ENCODE peak calls at places on chromosome 14, in five cellular contexts. One of them, this sample, is unnamed.

GRCh38 chr14:48693793-48694192 is 892.4 kb downstream of the RPS29 start:
- DNase-seq in CD8-positive, alpha-beta T cell: no peak
- DNase-seq in astrocyte of the spinal cord: no peak
- DNase-seq in Caco-2: no peak
- DNase-seq in AG04450: no peak
- DNase-seq in this sample: no peak

GRCh38 chr14:91911474-91912032 is 35.9 kb downstream of the FBLN5 start:
- DNase-seq in CD8-positive, alpha-beta T cell: no peak
- DNase-seq in astrocyte of the spinal cord: peak; percentile 49
- DNase-seq in Caco-2: peak; percentile 43
- DNase-seq in AG04450: no peak
- DNase-seq in this sample: peak; percentile 70

GRCh38 chr14:77681196-77682157 is 26.3 kb downstream of the ALKBH1 start:
- DNase-seq in CD8-positive, alpha-beta T cell: no peak
- DNase-seq in astrocyte of the spinal cord: peak; percentile 54
- DNase-seq in Caco-2: peak; percentile 42
- DNase-seq in AG04450: no peak
- DNase-seq in this sample: peak; percentile 7

GRCh38 chr14:79639638-79640037 is 571.7 kb downstream of the DIO2 start:
- DNase-seq in CD8-positive, alpha-beta T cell: no peak
- DNase-seq in astrocyte of the spinal cord: no peak
- DNase-seq in Caco-2: no peak
- DNase-seq in AG04450: no peak
- DNase-seq in this sample: no peak

GRCh38 chr14:32254952-32255679 is 52.0 kb upstream of the RNU6-8 start:
- DNase-seq in CD8-positive, alpha-beta T cell: peak; percentile 7
- DNase-seq in astrocyte of the spinal cord: peak; percentile 77
- DNase-seq in Caco-2: peak; percentile 77
- DNase-seq in AG04450: peak; percentile 38
- DNase-seq in this sample: peak; percentile 81

GRCh38 chr14:93736378-93737014 is 51.8 kb downstream of the PRIMA1 start:
- DNase-seq in CD8-positive, alpha-beta T cell: no peak
- DNase-seq in astrocyte of the spinal cord: no peak
- DNase-seq in Caco-2: peak; percentile 30
- DNase-seq in AG04450: no peak
- DNase-seq in this sample: no peak

GRCh38 chr14:82112210-82112839 is 578.7 kb upstream of the SEL1L start:
- DNase-seq in CD8-positive, alpha-beta T cell: no peak
- DNase-seq in astrocyte of the spinal cord: no peak
- DNase-seq in Caco-2: no peak
- DNase-seq in AG04450: no peak
- DNase-seq in this sample: no peak

GRCh38 chr14:21233457-21234076 is 35.7 kb downstream of the HNRNPC start:
- DNase-seq in CD8-positive, alpha-beta T cell: no peak
- DNase-seq in astrocyte of the spinal cord: no peak
- DNase-seq in Caco-2: peak; percentile 35
- DNase-seq in AG04450: no peak
- DNase-seq in this sample: no peak

GRCh38 chr14:71438684-71439083 is 493.5 kb upstream of the RGS6 start:
- DNase-seq in CD8-positive, alpha-beta T cell: no peak
- DNase-seq in astrocyte of the spinal cord: peak; percentile 76
- DNase-seq in Caco-2: no peak
- DNase-seq in AG04450: no peak
- DNase-seq in this sample: peak; percentile 39

GRCh38 chr14:65487783-65488578 is 75.5 kb downstream of the FUT8 start:
- DNase-seq in CD8-positive, alpha-beta T cell: no peak
- DNase-seq in astrocyte of the spinal cord: no peak
- DNase-seq in Caco-2: no peak
- DNase-seq in AG04450: no peak
- DNase-seq in this sample: no peak

GRCh38 chr14:22998324-22999012 is 11.5 kb downstream of the C14orf93 start:
- DNase-seq in CD8-positive, alpha-beta T cell: no peak
- DNase-seq in astrocyte of the spinal cord: no peak
- DNase-seq in Caco-2: no peak
- DNase-seq in AG04450: no peak
- DNase-seq in this sample: no peak

GRCh38 chr14:94930690-94931089 is 160.8 kb upstream of the GSC start:
- DNase-seq in CD8-positive, alpha-beta T cell: no peak
- DNase-seq in astrocyte of the spinal cord: no peak
- DNase-seq in Caco-2: no peak
- DNase-seq in AG04450: no peak
- DNase-seq in this sample: no peak

GRCh38 chr14:90513151-90514014 is 116.6 kb downstream of the CALM1 start:
- DNase-seq in CD8-positive, alpha-beta T cell: no peak
- DNase-seq in astrocyte of the spinal cord: peak; percentile 56
- DNase-seq in Caco-2: peak; percentile 89
- DNase-seq in AG04450: no peak
- DNase-seq in this sample: peak; percentile 47

GRCh38 chr14:46063872-46064271 is 587.7 kb downstream of the RPL10L start:
- DNase-seq in CD8-positive, alpha-beta T cell: no peak
- DNase-seq in astrocyte of the spinal cord: no peak
- DNase-seq in Caco-2: peak; percentile 3
- DNase-seq in AG04450: no peak
- DNase-seq in this sample: no peak

GRCh38 chr14:26984318-26985177 is 386.7 kb upstream of the NOVA1 start:
- DNase-seq in CD8-positive, alpha-beta T cell: no peak
- DNase-seq in astrocyte of the spinal cord: peak; percentile 73
- DNase-seq in Caco-2: peak; percentile 53
- DNase-seq in AG04450: no peak
- DNase-seq in this sample: peak; percentile 91

GRCh38 chr14:61671086-61671485 is 24.2 kb upstream of the HIF1A start:
- DNase-seq in CD8-positive, alpha-beta T cell: no peak
- DNase-seq in astrocyte of the spinal cord: no peak
- DNase-seq in Caco-2: no peak
- DNase-seq in AG04450: no peak
- DNase-seq in this sample: no peak

GRCh38 chr14:84622357-84622756 is 907.6 kb upstream of the FLRT2 start:
- DNase-seq in CD8-positive, alpha-beta T cell: no peak
- DNase-seq in astrocyte of the spinal cord: no peak
- DNase-seq in Caco-2: no peak
- DNase-seq in AG04450: no peak
- DNase-seq in this sample: no peak

GRCh38 chr14:83006071-83006670 is 1472.5 kb upstream of the SEL1L start:
- DNase-seq in CD8-positive, alpha-beta T cell: no peak
- DNase-seq in astrocyte of the spinal cord: no peak
- DNase-seq in Caco-2: no peak
- DNase-seq in AG04450: no peak
- DNase-seq in this sample: no peak

GRCh38 chr14:76260749-76261148 is 109.0 kb downstream of the GPATCH2L start:
- DNase-seq in CD8-positive, alpha-beta T cell: no peak
- DNase-seq in astrocyte of the spinal cord: no peak
- DNase-seq in Caco-2: no peak
- DNase-seq in AG04450: no peak
- DNase-seq in this sample: no peak

GRCh38 chr14:24952851-24953666 is 96.9 kb downstream of the STXBP6 start:
- DNase-seq in CD8-positive, alpha-beta T cell: no peak
- DNase-seq in astrocyte of the spinal cord: no peak
- DNase-seq in Caco-2: peak; percentile 59
- DNase-seq in AG04450: no peak
- DNase-seq in this sample: no peak
- TF ChIP-seq CTCF in CD8-positive, alpha-beta T cell: no peak
- TF ChIP-seq CTCF in astrocyte of the spinal cord: no peak
- TF ChIP-seq CTCF in Caco-2: peak; percentile 45
- TF ChIP-seq CTCF in AG04450: no peak
- TF ChIP-seq CTCF in this sample: no peak

DNA sequence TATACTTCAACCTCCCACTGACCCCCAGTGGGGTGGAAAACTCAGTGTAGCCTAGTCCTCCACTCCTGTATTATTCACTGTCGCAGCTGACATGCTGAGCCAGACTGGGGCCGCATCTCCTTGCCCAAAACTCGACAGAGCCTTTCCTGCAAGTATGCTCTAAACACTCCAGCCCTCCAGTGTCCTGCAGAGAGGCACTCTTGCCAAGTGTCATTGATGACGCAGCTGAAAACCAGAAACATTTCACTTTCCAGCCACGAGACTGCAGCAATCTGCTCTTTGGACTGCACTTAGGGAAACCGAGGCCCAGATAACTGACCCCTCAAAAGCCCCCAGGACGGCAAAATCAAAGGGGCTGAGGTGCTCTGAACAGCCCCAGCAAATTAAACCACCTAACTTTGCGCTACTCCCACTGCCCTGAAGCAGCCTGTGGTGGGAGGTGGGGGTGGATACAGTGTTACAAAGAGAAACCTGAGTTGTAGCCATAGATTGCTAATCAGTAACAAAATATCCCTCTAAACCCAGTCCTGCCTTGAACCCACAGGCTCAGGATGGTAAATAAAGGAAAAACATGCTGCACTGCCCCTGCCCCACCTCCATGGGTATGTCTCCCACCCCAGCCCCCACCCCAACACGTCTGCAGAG is 2.6 kb downstream of the CCDC85C start:
- DNase-seq in CD8-positive, alpha-beta T cell: no peak
- DNase-seq in astrocyte of the spinal cord: peak; percentile 78
- DNase-seq in Caco-2: no peak
- DNase-seq in AG04450: no peak
- DNase-seq in this sample: no peak
- H3K4me3 ChIP-seq in CD8-positive, alpha-beta T cell: no peak overlapping the region
- H3K4me3 ChIP-seq in astrocyte of the spinal cord: peak overlapping the region; percentile 48
- H3K4me3 ChIP-seq in Caco-2: peak overlapping the region; percentile 67
- H3K4me3 ChIP-seq in AG04450: peak overlapping the region; percentile 63
- H3K4me3 ChIP-seq in this sample: no peak overlapping the region

GRCh38 chr14:100717371-100717770 is 9.3 kb upstream of the DLK1 start:
- DNase-seq in CD8-positive, alpha-beta T cell: no peak
- DNase-seq in astrocyte of the spinal cord: no peak
- DNase-seq in Caco-2: no peak
- DNase-seq in AG04450: no peak
- DNase-seq in this sample: no peak
- TF ChIP-seq CTCF in CD8-positive, alpha-beta T cell: no peak
- TF ChIP-seq CTCF in astrocyte of the spinal cord: no peak
- TF ChIP-seq CTCF in Caco-2: no peak
- TF ChIP-seq CTCF in AG04450: no peak
- TF ChIP-seq CTCF in this sample: no peak

GRCh38 chr14:104140213-104140462 is 1.8 kb downstream of the KIF26A start:
- DNase-seq in CD8-positive, alpha-beta T cell: no peak
- DNase-seq in astrocyte of the spinal cord: no peak
- DNase-seq in Caco-2: no peak
- DNase-seq in AG04450: no peak
- DNase-seq in this sample: no peak
- H3K4me3 ChIP-seq in CD8-positive, alpha-beta T cell: no peak overlapping the region
- H3K4me3 ChIP-seq in astrocyte of the spinal cord: no peak overlapping the region
- H3K4me3 ChIP-seq in Caco-2: no peak overlapping the region
- H3K4me3 ChIP-seq in AG04450: no peak overlapping the region
- H3K4me3 ChIP-seq in this sample: no peak overlapping the region

GRCh38 chr14:56953884-56954283 is 143.6 kb upstream of the OTX2 start:
- DNase-seq in CD8-positive, alpha-beta T cell: no peak
- DNase-seq in astrocyte of the spinal cord: no peak
- DNase-seq in Caco-2: no peak
- DNase-seq in AG04450: no peak
- DNase-seq in this sample: no peak
- TF ChIP-seq CTCF in CD8-positive, alpha-beta T cell: no peak
- TF ChIP-seq CTCF in astrocyte of the spinal cord: no peak
- TF ChIP-seq CTCF in Caco-2: no peak
- TF ChIP-seq CTCF in AG04450: no peak
- TF ChIP-seq CTCF in this sample: no peak

GRCh38 chr14:38208825-38209562 is 1.3 kb downstream of the SSTR1 start:
- DNase-seq in CD8-positive, alpha-beta T cell: no peak
- DNase-seq in astrocyte of the spinal cord: peak; percentile 23
- DNase-seq in Caco-2: peak; percentile 85
- DNase-seq in AG04450: no peak
- DNase-seq in this sample: peak; percentile 69
- H3K4me3 ChIP-seq in CD8-positive, alpha-beta T cell: peak overlapping the region; percentile 28
- H3K4me3 ChIP-seq in astrocyte of the spinal cord: peak overlapping the region; percentile 27
- H3K4me3 ChIP-seq in Caco-2: peak overlapping the region; percentile 49
- H3K4me3 ChIP-seq in AG04450: peak overlapping the region; percentile 65
- H3K4me3 ChIP-seq in this sample: peak overlapping the region; percentile 63

GRCh38 chr14:105464501-105464900 is 10.1 kb upstream of the CRIP2 start:
- DNase-seq in CD8-positive, alpha-beta T cell: no peak
- DNase-seq in astrocyte of the spinal cord: no peak
- DNase-seq in Caco-2: no peak
- DNase-seq in AG04450: no peak
- DNase-seq in this sample: no peak
- TF ChIP-seq CTCF in CD8-positive, alpha-beta T cell: no peak
- TF ChIP-seq CTCF in astrocyte of the spinal cord: no peak
- TF ChIP-seq CTCF in Caco-2: no peak
- TF ChIP-seq CTCF in AG04450: no peak
- TF ChIP-seq CTCF in this sample: no peak